ENCODE peak calls at places on chromosome 5, in four cellular contexts. L is HepG2, C is K562, S is HCT116. P is an unnamed sample.

GRCh38 chr5:98927988-98928801 is 612 bp downstream of the CHD1 start:
- DNase-seq in L (peak), C (peak), S (no peak), P (no peak)

GRCh38 chr5:34621280-34622045 is 34.7 kb upstream of the RAI14 start:
- DNase-seq in L (no peak), C (no peak), S (no peak), P (no peak)

GRCh38 chr5:106521701-106522100 is 1149.0 kb downstream of the EFNA5 start:
- DNase-seq in L (no peak), C (no peak), S (no peak), P (no peak)

GRCh38 chr5:32276173-32276853 is 36.4 kb downstream of the MTMR12 start:
- DNase-seq in L (peak), C (no peak), S (no peak), P (no peak)

GRCh38 chr5:912356-913091 is 19.8 kb downstream of the TRIP13 start:
- DNase-seq in L (no peak), C (no peak), S (peak), P (peak)

GRCh38 chr5:40906351-40906751 is 2.9 kb upstream of the C7 start:
- DNase-seq in L (peak), C (no peak), S (no peak), P (no peak)

GRCh38 chr5:173515526-173515925 is 100.9 kb downstream of the BOD1 start:
- DNase-seq in L (no peak), C (no peak), S (no peak), P (no peak)

GRCh38 chr5:41275813-41276512 is 62.6 kb upstream of the C6 start:
- DNase-seq in L (no peak), C (no peak), S (no peak), P (no peak)

GRCh38 chr5:107422494-107422893 is 248.2 kb downstream of the EFNA5 start:
- DNase-seq in L (no peak), C (no peak), S (no peak), P (no peak)

GRCh38 chr5:180007582-180007981 is 64.0 kb downstream of the RNF130 start:
- DNase-seq in L (no peak), C (peak), S (no peak), P (no peak)
- TF ChIP-seq TCF7L2 in L (no peak), C (no peak), S (no peak), P (no peak)

GRCh38 chr5:39462211-39462610 is 37.4 kb upstream of the DAB2 start:
- DNase-seq in L (no peak), C (no peak), S (no peak), P (no peak)
- TF ChIP-seq TCF7L2 in L (no peak), C (no peak), S (no peak), P (no peak)

GRCh38 chr5:10892135-10892910 is 131.3 kb upstream of the DAP start:
- DNase-seq in L (no peak), C (no peak), S (no peak), P (no peak)
- TF ChIP-seq TCF7L2 in L (no peak), C (no peak), S (no peak), P (no peak)

DNA sequence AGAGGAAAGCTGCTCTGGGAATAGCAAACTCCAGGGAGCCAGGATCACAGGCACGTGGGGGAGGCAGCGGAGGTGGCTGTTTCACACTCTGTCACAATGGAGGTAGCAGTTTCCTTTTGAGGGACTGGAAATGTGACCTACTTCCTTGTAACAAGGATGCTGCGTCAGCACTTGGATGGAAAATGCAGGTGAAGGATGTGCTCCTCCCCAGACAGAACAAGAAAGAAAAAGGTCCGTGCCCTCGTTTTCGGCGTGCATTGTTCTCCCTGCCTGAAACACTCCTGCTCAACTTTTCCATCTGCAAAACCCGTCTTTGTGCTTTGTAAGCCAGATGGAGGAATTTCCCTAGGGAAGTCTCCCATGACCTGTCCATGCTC is 55.1 kb upstream of the SH3PXD2B start:
- DNase-seq in L (no peak), C (no peak), S (no peak), P (no peak)
- TF ChIP-seq TCF7L2 in L (no peak), C (no peak), S (no peak), P (no peak)

GRCh38 chr5:83777856-83778255 is 57.2 kb upstream of the HAPLN1 start:
- DNase-seq in L (no peak), C (no peak), S (no peak), P (no peak)
- TF ChIP-seq TCF7L2 in L (no peak), C (no peak), S (no peak), P (no peak)

GRCh38 chr5:76500633-76501393 is 97.7 kb downstream of the IQGAP2 start:
- DNase-seq in L (no peak), C (no peak), S (no peak), P (no peak)
- TF ChIP-seq TCF7L2 in L (no peak), C (no peak), S (no peak), P (no peak)

GRCh38 chr5:57551974-57552537 is 69.4 kb upstream of the ACTBL2 start:
- DNase-seq in L (no peak), C (no peak), S (no peak), P (no peak)

GRCh38 chr5:57549546-57549945 is 66.9 kb upstream of the ACTBL2 start:
- DNase-seq in L (no peak), C (no peak), S (no peak), P (no peak)

GRCh38 chr5:57550132-57550531 is 67.5 kb upstream of the ACTBL2 start:
- DNase-seq in L (no peak), C (no peak), S (no peak), P (no peak)

DNA sequence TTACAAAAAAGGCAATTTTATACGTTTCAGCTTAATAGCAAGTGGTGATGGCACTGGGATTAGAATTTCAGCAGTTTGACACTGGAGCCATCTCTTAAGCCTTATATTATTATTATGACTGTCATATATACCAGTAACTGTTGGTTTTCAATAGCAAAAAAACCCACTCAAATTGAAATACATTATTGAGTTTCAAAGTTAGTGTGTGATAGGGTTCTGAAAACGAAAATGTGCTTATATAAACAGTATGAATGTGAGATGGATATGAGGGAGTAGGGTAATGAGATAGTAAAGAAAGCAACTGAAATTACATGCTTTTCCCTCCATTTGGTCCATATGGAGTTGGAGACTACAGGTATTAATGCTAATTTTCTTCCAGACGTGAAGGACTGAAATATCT is 68.6 kb upstream of the ACTBL2 start:
- DNase-seq in L (no peak), C (no peak), S (no peak), P (no peak)
- TF ChIP-seq TCF7L2 in L (no peak), C (no peak), S (no peak), P (no peak)